ENCODE peak calls at places on chromosomes 4 and X, in four cellular contexts. Z is fibroblast of the aortic adventitia, F is tibial artery, S is left lung. Q is an unnamed sample.

GRCh38 chr4:47913328-47913727 is 1.1 kb downstream of the NFXL1 start:
- DNase-seq in Z (peak), F (no peak), S (no peak), Q (no peak)

GRCh38 chr4:173074501-173074946 is 94.1 kb upstream of the GALNT7 start:
- DNase-seq in Z (peak), F (no peak), S (no peak), Q (no peak)

GRCh38 chr4:163748474-163748873 is 254.0 kb downstream of the TMA16 start:
- DNase-seq in Z (no peak), F (no peak), S (peak), Q (no peak)

GRCh38 chr4:8645753-8646124 is 53.2 kb downstream of the CPZ start:
- DNase-seq in Z (no peak), F (no peak), S (peak), Q (peak)

GRCh38 chr4:38387348-38387747 is 276.7 kb upstream of the KLF3 start:
- DNase-seq in Z (peak), F (peak), S (no peak), Q (no peak)

GRCh38 chr4:154566639-154567204 is 3.9 kb downstream of the FGB start:
- DNase-seq in Z (no peak), F (no peak), S (no peak), Q (no peak)

GRCh38 chr4:135838889-135839288 is 1637.3 kb upstream of the PABPC4L start:
- DNase-seq in Z (no peak), F (no peak), S (no peak), Q (no peak)

GRCh38 chr4:165175879-165176278 is 31.5 kb upstream of the KLHL2 start:
- DNase-seq in Z (no peak), F (no peak), S (no peak), Q (no peak)

GRCh38 chr4:36165256-36166005 is 78.9 kb downstream of the ARAP2 start:
- DNase-seq in Z (no peak), F (no peak), S (no peak), Q (no peak)

GRCh38 chrX:120311632-120312000 is 355 bp upstream of the TMEM255A start:
- DNase-seq in Z (no peak), F (no peak), S (no peak), Q (no peak)

GRCh38 chr4:152784490-152785195 is 4.9 kb downstream of the ARFIP1 start:
- DNase-seq in Z (peak), F (no peak), S (no peak), Q (no peak)
- TF ChIP-seq CTCF in Z (peak), F (no peak), S (no peak), Q (no peak)

GRCh38 chr4:3524349-3524748 is 7.9 kb downstream of the LRPAP1 start:
- DNase-seq in Z (no peak), F (no peak), S (peak), Q (no peak)
- H3K4me3 ChIP-seq in Z (no peak), F (no peak), S (no peak), Q (no peak)

GRCh38 chrX:118183606-118184005 is 67.0 kb upstream of the KLHL13 start:
- DNase-seq in Z (no peak), F (no peak), S (no peak), Q (no peak)
- TF ChIP-seq CTCF in Z (no peak), F (no peak), S (no peak), Q (no peak)

DNA sequence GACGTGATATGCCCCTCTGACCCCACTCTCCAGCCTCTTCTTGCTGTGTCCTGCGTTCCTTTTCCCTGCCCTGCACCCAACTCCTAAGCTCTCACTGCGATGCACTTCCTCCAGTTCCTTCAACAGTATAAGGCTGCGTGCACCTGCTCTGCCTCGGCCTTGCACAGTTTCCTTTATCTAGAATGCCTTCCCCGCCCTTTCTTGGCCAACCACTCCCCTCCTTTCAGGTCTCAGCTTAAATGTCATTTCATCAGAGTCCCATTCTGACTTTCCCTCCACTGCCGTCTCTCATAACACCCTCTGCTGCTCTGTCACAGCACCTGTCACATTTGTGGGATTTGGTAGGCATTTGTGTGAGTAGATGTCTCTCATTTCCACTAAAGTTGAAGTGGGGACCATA is 58.4 kb upstream of the NEIL3 start:
- DNase-seq in Z (no peak), F (no peak), S (no peak), Q (no peak)
- H3K4me3 ChIP-seq in Z (no peak), F (no peak), S (no peak), Q (no peak)

GRCh38 chrX:80181079-80181478 is 166.5 kb downstream of the TBX22 start:
- DNase-seq in Z (peak), F (no peak), S (no peak), Q (no peak)
- TF ChIP-seq CTCF in Z (peak), F (no peak), S (no peak), Q (no peak)

GRCh38 chrX:78964598-78964997 is 19.4 kb downstream of the P2RY10 start:
- DNase-seq in Z (no peak), F (no peak), S (no peak), Q (no peak)
- H3K4me3 ChIP-seq in Z (no peak), F (no peak), S (no peak), Q (no peak)

GRCh38 chrX:131818297-131818936 is 204.7 kb upstream of the STK26 start:
- DNase-seq in Z (no peak), F (no peak), S (no peak), Q (no peak)

GRCh38 chrX:131816551-131817136 is 206.5 kb upstream of the STK26 start:
- DNase-seq in Z (peak), F (peak), S (no peak), Q (no peak)

DNA sequence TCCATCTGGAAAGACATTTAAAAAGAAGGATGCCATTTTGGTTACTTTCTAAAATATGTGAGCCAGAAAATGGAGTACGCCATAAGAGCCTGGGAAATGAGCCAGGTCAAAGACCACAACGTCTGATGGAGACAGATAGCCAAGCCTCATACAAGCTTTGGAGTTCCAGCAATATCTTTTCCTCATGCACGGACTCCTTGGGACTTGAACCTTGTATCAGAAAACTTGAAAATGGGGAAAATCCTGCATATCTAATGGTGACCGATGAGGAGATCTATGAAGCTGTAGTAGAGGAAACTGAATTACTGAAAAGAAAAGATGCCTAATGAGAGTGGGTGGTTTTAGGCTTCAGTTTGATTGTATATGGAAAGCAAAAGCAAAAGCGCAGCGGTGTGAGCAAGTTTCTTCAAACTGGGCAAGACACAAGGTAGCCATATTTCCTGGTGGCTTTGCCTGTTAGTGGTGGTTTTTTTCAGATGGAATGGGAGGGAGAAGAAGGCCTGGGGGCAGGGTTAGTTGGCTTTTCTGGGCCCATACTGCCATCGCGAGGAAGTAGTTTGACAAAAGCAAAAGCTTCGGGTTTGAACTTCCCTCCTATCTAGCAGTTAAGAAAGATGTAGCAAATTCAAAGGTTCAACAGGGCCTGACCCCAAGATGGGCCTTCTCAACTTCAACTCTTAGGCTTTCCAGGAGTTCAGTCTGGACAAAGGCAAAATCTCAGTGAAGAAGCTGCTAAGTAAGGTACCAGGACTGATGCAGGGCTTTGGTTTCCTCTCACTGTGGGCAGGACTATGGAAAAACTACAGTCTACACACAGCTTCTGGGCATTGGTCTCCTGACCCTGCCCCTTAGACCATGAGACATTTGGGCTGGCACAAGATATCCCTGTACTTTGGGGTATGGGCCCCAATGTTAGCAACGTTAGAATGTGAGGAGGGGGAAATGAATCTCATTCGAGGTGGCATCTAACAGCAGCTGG is 210.0 kb upstream of the STK26 start:
- DNase-seq in Z (peak), F (no peak), S (no peak), Q (peak)
- TF ChIP-seq CTCF in Z (peak), F (no peak), S (peak), Q (peak)

DNA sequence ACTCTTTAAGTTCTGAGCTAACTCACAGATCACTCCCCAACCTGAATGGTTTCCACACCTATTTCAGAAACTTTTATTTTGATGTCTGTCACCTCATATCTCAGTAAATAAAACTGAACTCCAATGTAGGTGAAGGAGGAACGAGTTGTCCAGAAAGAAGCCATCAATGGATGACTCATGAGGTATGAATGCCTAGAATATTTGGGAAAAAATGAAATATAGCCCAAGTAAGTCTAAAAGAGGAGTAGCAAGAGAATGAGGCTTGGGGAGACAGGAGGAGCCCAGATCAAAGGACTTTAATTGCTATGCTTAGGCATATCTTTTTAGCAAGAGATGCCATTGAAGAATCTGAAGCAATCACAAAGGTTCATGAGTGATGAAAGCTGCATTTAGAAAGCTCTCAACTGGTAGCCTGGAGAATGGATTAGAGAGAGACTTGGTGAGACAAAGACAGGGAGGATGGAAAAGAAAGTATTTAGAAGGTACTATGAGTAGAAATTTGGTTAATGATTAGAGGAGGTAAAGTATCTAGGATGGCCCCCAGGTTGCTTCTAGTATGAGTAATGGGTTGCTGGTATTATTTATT is 39.3 kb downstream of the NOCT start:
- DNase-seq in Z (peak), F (no peak), S (no peak), Q (no peak)
- H3K4me3 ChIP-seq in Z (no peak), F (no peak), S (no peak), Q (no peak)

GRCh38 chrX:12115377-12115776 is 22.9 kb upstream of the FRMPD4 start:
- DNase-seq in Z (no peak), F (no peak), S (no peak), Q (no peak)
- TF ChIP-seq CTCF in Z (no peak), F (no peak), S (no peak), Q (no peak)

Q was measured in breast epithelium.